ENCODE peak calls at places on chromosomes 16 and 17, in four cellular contexts. J is mucosa of descending colon; Z is ascending aorta; A is CD8-positive, alpha-beta T cell. V is an unnamed sample.

GRCh38 chr17:77404812-77405581 is 264.2 kb downstream of the SEC14L1 start:
- DNase-seq in J (peak; percentile 87), Z (peak; percentile 67), A (peak; percentile 77), V (no peak)

GRCh38 chr16:81469710-81470481 is 25.3 kb downstream of the CMIP start:
- DNase-seq in A (peak; percentile 19), J (no peak), Z (no peak), V (no peak)

GRCh38 chr16:25832288-25832687 is 140.5 kb downstream of the HS3ST4 start:
- DNase-seq in Z (no peak), J (no peak), A (no peak), V (no peak)

GRCh38 chr16:19446886-19447285 is 29.2 kb downstream of the TMC5 start:
- DNase-seq in Z (no peak), J (no peak), A (no peak), V (no peak)

GRCh38 chr17:56917559-56918296 is 3.9 kb upstream of the TRIM25 start:
- DNase-seq in A (no peak), J (no peak), Z (no peak), V (no peak)

GRCh38 chr17:28710948-28711722 is 553 bp downstream of the PROCA1 start:
- DNase-seq in Z (peak; percentile 56), J (peak; percentile 93), A (peak; percentile 84), V (peak; percentile 85)

GRCh38 chr16:57725077-57725953 is 10.3 kb upstream of the KATNB1 start:
- DNase-seq in A (no peak), Z (no peak), J (no peak), V (no peak)

GRCh38 chr17:77528516-77529327 is 388.0 kb downstream of the SEC14L1 start:
- DNase-seq in J (no peak), Z (no peak), A (peak; percentile 31), V (no peak)

GRCh38 chr16:88649195-88649923 is 1.5 kb downstream of the CYBA start:
- DNase-seq in Z (no peak), A (no peak), J (peak; percentile 65), V (no peak)

GRCh38 chr17:82204831-82205719 is 7.6 kb downstream of the CCDC57 start:
- DNase-seq in Z (no peak), J (no peak), A (no peak), V (no peak)

GRCh38 chr17:72600934-72601333 is 480.1 kb downstream of the SOX9 start:
- DNase-seq in J (no peak), Z (no peak), A (no peak), V (no peak)
- H3K9me3 ChIP-seq in J (no peaks in the 10 kb centered on the region), Z (no peaks in the 10 kb centered on the region), A (no peaks in the 10 kb centered on the region), V (no peaks in the 10 kb centered on the region)

GRCh38 chr17:19270347-19270950 is 33.3 kb downstream of the EPN2 start:
- DNase-seq in A (no peak), Z (no peak), J (no peak), V (no peak)

GRCh38 chr17:19268611-19269010 is 31.4 kb downstream of the EPN2 start:
- DNase-seq in J (no peak), A (no peak), Z (no peak), V (no peak)

GRCh38 chr17:19270951-19271611 is 33.9 kb downstream of the EPN2 start:
- DNase-seq in J (no peak), Z (no peak), A (no peak), V (no peak)

GRCh38 chr17:19269102-19269501 is 31.9 kb downstream of the EPN2 start:
- DNase-seq in J (no peak), Z (no peak), A (no peak), V (no peak)

GRCh38 chr17:19269641-19270040 is 32.5 kb downstream of the EPN2 start:
- DNase-seq in Z (no peak), J (no peak), A (no peak), V (no peak)
- H3K4me1 ChIP-seq in Z (peaks cover 54% of the 10 kb centered on the region), J (peaks cover 33% of the 10 kb centered on the region), A (no peaks in the 10 kb centered on the region), V (no peaks in the 10 kb centered on the region)

GRCh38 chr17:27631409-27631755 is 394 bp downstream of the LGALS9 start:
- DNase-seq in J (no peak), A (peak; percentile 17), Z (no peak), V (no peak)
- H3K4me3 ChIP-seq in J (peak overlapping the region; percentile 24), A (peak overlapping the region; percentile 88), Z (no peak overlapping the region), V (no peak overlapping the region)

GRCh38 chr16:35184356-35184870 is 1725.0 kb downstream of the TP53TG3F start:
- DNase-seq in A (no peak), Z (no peak), J (peak; percentile 17), V (no peak)
- H3K9me3 ChIP-seq in A (no peaks in the 10 kb centered on the region), Z (no peaks in the 10 kb centered on the region), J (peaks cover 67% of the 10 kb centered on the region), V (peaks cover 49% of the 10 kb centered on the region)

V was measured in iPS DF 6.9.